ENCODE peak calls at places on chromosomes 1 and 21, in nine cellular contexts. G is CD8-positive, alpha-beta T cell; K is adrenal gland; F is neural progenitor cell; C is A549; I is body of pancreas; X is brain microvascular endothelial cell; D is testis; N is lower lobe of right lung. S is an unnamed sample.

GRCh38 chr1:190864013-190864610 is 386.4 kb upstream of the BRINP3 start:
- DNase-seq in I (no peak), C (no peak), G (no peak), D (no peak), F (no peak), K (no peak), X (no peak), N (no peak), S (no peak)

GRCh38 chr1:111702504-111703050 is 36.6 kb downstream of the INKA2 start:
- DNase-seq in G (no peak), I (no peak), C (no peak), K (no peak), D (no peak), N (no peak), X (no peak), F (no peak), S (no peak)

GRCh38 chr1:109361114-109361513 is 36.6 kb downstream of the SORT1 start:
- DNase-seq in I (no peak), G (no peak), K (no peak), F (no peak), D (no peak), X (no peak), N (no peak), C (no peak), S (no peak)

GRCh38 chr21:46667191-46667734 is 31.8 kb downstream of the PRMT2 start:
- DNase-seq in X (peak; percentile 11), I (no peak), F (peak; percentile 58), K (no peak), D (no peak), G (no peak), C (peak; percentile 45), N (no peak), S (no peak)

GRCh38 chr1:154975409-154976205 is 1.1 kb downstream of the CKS1B start:
- DNase-seq in F (peak; percentile 64), C (peak; percentile 47), D (peak; percentile 71), X (peak; percentile 61), G (no peak), I (peak; percentile 50), N (peak; percentile 81), K (peak; percentile 67), S (peak; percentile 88)

GRCh38 chr1:5701642-5702041 is 290.6 kb downstream of the NPHP4 start:
- DNase-seq in C (no peak), D (no peak), I (no peak), N (no peak), K (no peak), X (no peak), F (no peak), G (no peak), S (no peak)

GRCh38 chr1:115130786-115131185 is 41.5 kb upstream of the TSPAN2 start:
- DNase-seq in I (no peak), N (no peak), D (no peak), C (no peak), K (no peak), X (no peak), G (no peak), F (no peak), S (no peak)

GRCh38 chr21:41851090-41851790 is 27.9 kb downstream of the PRDM15 start:
- DNase-seq in I (no peak), F (no peak), K (no peak), G (no peak), X (no peak), C (no peak), D (peak; percentile 58), N (no peak), S (no peak)

GRCh38 chr1:170959385-170959784 is 24.1 kb downstream of the MROH9 start:
- DNase-seq in X (peak; percentile 20), K (no peak), C (no peak), F (no peak), G (no peak), D (no peak), I (no peak), N (no peak), S (no peak)

GRCh38 chr1:224201336-224201735 is 18.3 kb downstream of the DEGS1 start:
- DNase-seq in K (no peak), F (no peak), N (no peak), D (no peak), X (no peak), C (no peak), I (no peak), G (no peak), S (no peak)

GRCh38 chr1:246492611-246493245 is 14.4 kb downstream of the SMYD3 start:
- DNase-seq in K (peak; percentile 64), X (peak; percentile 65), D (peak; percentile 81), I (peak; percentile 58), N (no peak), C (peak; percentile 68), G (no peak), F (peak; percentile 81), S (no peak)

GRCh38 chr1:184973308-184974085 is 811 bp downstream of the NIBAN1 start:
- DNase-seq in X (no peak), N (peak; percentile 76), I (peak; percentile 53), F (peak; percentile 56), G (peak; percentile 2), D (peak; percentile 42), K (peak; percentile 49), C (peak; percentile 33), S (no peak)

GRCh38 chr1:198267921-198268320 is 111.1 kb downstream of the NEK7 start:
- DNase-seq in K (no peak), C (no peak), G (no peak), F (no peak), I (no peak), D (no peak), N (no peak), X (peak; percentile 37), S (no peak)

GRCh38 chr1:247241687-247242086 is 14.2 kb upstream of the VN1R5 start:
- DNase-seq in X (no peak), G (no peak), I (no peak), N (no peak), K (no peak), C (no peak), F (no peak), D (no peak), S (no peak)

GRCh38 chr1:154474802-154475201 is 27.2 kb upstream of the TDRD10 start:
- DNase-seq in C (peak; percentile 39), I (no peak), K (peak; percentile 34), N (peak; percentile 75), X (peak; percentile 52), D (peak; percentile 94), F (no peak), G (no peak), S (no peak)

GRCh38 chr1:222739929-222740328 is 2.9 kb downstream of the FAM177B start:
- DNase-seq in G (no peak), K (no peak), N (no peak), I (no peak), F (no peak), D (no peak), C (no peak), X (no peak), S (no peak)

GRCh38 chr1:52294580-52294979 is 71.4 kb downstream of the CC2D1B start:
- DNase-seq in C (no peak), N (no peak), F (no peak), D (no peak), K (no peak), X (no peak), G (no peak), I (no peak), S (no peak)

GRCh38 chr21:29475329-29475728 is 176.6 kb downstream of the BACH1 start:
- DNase-seq in K (no peak), C (no peak), G (no peak), X (no peak), I (no peak), D (no peak), F (no peak), N (no peak), S (no peak)

GRCh38 chr1:41361495-41362356 is 492 bp downstream of the FOXO6 start:
- DNase-seq in C (no peak), N (no peak), D (no peak), K (no peak), F (peak; percentile 71), G (no peak), X (no peak), I (peak; percentile 40), S (no peak)

GRCh38 chr1:38555594-38555993 is 304.0 kb downstream of the RRAGC start:
- DNase-seq in G (no peak), X (no peak), K (no peak), I (no peak), D (no peak), C (no peak), N (no peak), F (no peak), S (no peak)

GRCh38 chr1:230301820-230302219 is 124.3 kb downstream of the PGBD5 start:
- DNase-seq in G (no peak), D (no peak), C (no peak), N (no peak), I (no peak), X (no peak), F (no peak), K (no peak), S (no peak)

GRCh38 chr1:230125633-230126528 is 58.8 kb downstream of the GALNT2 start:
- DNase-seq in D (no peak), I (no peak), N (no peak), C (peak; percentile 33), K (no peak), F (no peak), G (no peak), X (no peak), S (no peak)

GRCh38 chr1:64043976-64044375 is 159.4 kb upstream of the UBE2U start:
- DNase-seq in K (no peak), X (peak; percentile 77), C (no peak), I (no peak), D (no peak), F (peak; percentile 45), N (no peak), G (no peak), S (peak; percentile 81)
- H3K27ac ChIP-seq in K (no peak overlapping the region), X (peak overlapping the region; percentile 97), C (no peak overlapping the region), I (no peak overlapping the region), D (no peak overlapping the region), F (no peak overlapping the region), N (no peak overlapping the region), G (no peak overlapping the region), S (peak overlapping the region; percentile 89)

GRCh38 chr1:93344886-93345632 is 648 bp upstream of the DR1 start:
- DNase-seq in G (no peak), F (no peak), K (no peak), N (no peak), X (no peak), C (no peak), D (no peak), I (no peak), S (no peak)
- H3K4me3 ChIP-seq in G (peak overlapping the region; percentile 81), F (peak overlapping the region; percentile 72), K (peak overlapping the region; percentile 76), N (peak overlapping the region; percentile 94), X (peak overlapping the region; percentile 91), C (peak overlapping the region; percentile 86), D (peak overlapping the region; percentile 96), I (peak overlapping the region; percentile 77), S (peak overlapping the region; percentile 95)

DNA sequence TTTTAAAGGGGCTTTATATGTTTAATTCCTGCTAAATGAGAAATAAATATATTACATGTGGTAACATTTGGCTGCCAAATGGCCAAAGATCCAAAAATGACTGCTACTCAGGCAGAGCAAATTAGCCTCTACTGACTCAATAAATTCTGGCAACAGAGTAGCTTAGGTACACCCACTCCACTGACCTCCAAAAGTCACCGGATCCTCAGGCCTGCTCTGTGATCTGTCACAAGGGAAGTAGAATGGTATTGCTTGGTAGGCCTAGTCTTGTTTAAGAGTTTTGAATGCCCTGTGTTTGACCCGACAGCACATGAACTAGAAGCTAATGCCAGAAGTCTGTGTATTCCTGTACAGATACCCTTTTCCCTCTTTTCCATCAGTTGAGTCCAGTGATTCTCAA is 177.9 kb downstream of the ZP4 start:
- DNase-seq in N (no peak), G (no peak), C (no peak), K (no peak), D (no peak), I (no peak), X (no peak), F (no peak), S (no peak)
- TF ChIP-seq CTCF in N (no peak), G (no peak), C (no peak), K (no peak), D (no peak), I (no peak), X (no peak), F (no peak), S (no peak)

GRCh38 chr1:207001492-207002245 is 30.9 kb downstream of the C1orf116 start:
- DNase-seq in F (no peak), G (no peak), K (no peak), C (no peak), I (no peak), N (no peak), D (no peak), X (no peak), S (no peak)
- H3K27ac ChIP-seq in F (no peak overlapping the region), G (no peak overlapping the region), K (no peak overlapping the region), C (no peak overlapping the region), I (no peak overlapping the region), N (peak overlapping the region; percentile 53), D (no peak overlapping the region), X (no peak overlapping the region), S (no peak overlapping the region)